ENCODE peak calls at places on chromosomes 1 and 21, in four cellular contexts. Y, A, M and W are unnamed samples.

GRCh38 chr1:156848461-156849150 is 10.3 kb downstream of the INSRR start:
- DNase-seq in Y (no peak), A (no peak), M (no peak), W (peak; percentile 39)

GRCh38 chr1:239805042-239805441 is 286.6 kb upstream of the FMN2 start:
- DNase-seq in Y (no peak), A (no peak), M (no peak), W (no peak)

GRCh38 chr21:16013570-16013969 is 283.8 kb downstream of the USP25 start:
- DNase-seq in Y (no peak), A (no peak), M (no peak), W (no peak)

GRCh38 chr1:64493864-64494263 is 23.9 kb downstream of the CACHD1 start:
- DNase-seq in Y (no peak), A (no peak), M (no peak), W (no peak)

GRCh38 chr1:222546548-222547259 is 1.2 kb downstream of the HHIPL2 start:
- DNase-seq in Y (peak; percentile 84), A (no peak), M (peak; percentile 52), W (no peak)

GRCh38 chr1:27307851-27308598 is 13.9 kb upstream of the TMEM222 start:
- DNase-seq in Y (no peak), A (no peak), M (no peak), W (no peak)

GRCh38 chr21:21000576-21001175 is 2.5 kb downstream of the NCAM2 start:
- DNase-seq in Y (no peak), A (no peak), M (no peak), W (no peak)

GRCh38 chr1:114723915-114724314 is 7.3 kb upstream of the NRAS start:
- DNase-seq in Y (peak; percentile 16), A (no peak), M (no peak), W (no peak)

GRCh38 chr1:109630081-109630880 is 10.6 kb downstream of the AMPD2 start:
- DNase-seq in Y (no peak), A (peak; percentile 64), M (no peak), W (peak; percentile 22)

GRCh38 chr1:230109871-230110667 is 43.0 kb downstream of the GALNT2 start:
- DNase-seq in Y (no peak), A (no peak), M (no peak), W (no peak)

GRCh38 chr1:54542962-54543539 is 5.0 kb upstream of the ACOT11 start:
- DNase-seq in Y (peak; percentile 18), A (no peak), M (no peak), W (no peak)

GRCh38 chr1:75768021-75768420 is 18.0 kb upstream of the RABGGTB start:
- DNase-seq in Y (no peak), A (no peak), M (no peak), W (no peak)

GRCh38 chr1:180953291-180953747 is 40.6 kb downstream of the KIAA1614 start:
- DNase-seq in Y (no peak), A (no peak), M (no peak), W (no peak)

GRCh38 chr1:88783145-88783544 is 99.1 kb downstream of the PKN2 start:
- DNase-seq in Y (no peak), A (no peak), M (no peak), W (no peak)

DNA sequence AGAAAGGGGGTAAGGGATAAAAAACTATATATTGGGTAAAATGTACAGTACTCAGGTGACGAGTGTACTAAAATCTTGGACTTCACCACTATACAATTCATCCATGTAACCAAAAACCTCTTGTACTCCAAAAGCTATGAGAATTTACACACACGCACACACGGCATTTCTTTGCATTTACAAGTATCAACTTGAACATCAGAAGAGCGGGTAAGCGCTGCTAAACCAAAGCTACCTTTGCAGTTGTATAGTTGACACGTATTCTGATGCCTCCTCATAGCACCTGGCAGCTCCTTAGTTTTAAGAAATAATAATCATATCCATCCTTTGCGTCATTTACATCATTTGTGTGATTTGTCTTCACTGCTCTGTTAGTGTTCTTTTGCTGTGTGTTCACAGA is 17.6 kb downstream of the CDC42BPA start:
- DNase-seq in Y (no peak), A (no peak), M (no peak), W (no peak)
- TF ChIP-seq CTCF in Y (no peak), A (no peak), M (no peak), W (no peak)

DNA sequence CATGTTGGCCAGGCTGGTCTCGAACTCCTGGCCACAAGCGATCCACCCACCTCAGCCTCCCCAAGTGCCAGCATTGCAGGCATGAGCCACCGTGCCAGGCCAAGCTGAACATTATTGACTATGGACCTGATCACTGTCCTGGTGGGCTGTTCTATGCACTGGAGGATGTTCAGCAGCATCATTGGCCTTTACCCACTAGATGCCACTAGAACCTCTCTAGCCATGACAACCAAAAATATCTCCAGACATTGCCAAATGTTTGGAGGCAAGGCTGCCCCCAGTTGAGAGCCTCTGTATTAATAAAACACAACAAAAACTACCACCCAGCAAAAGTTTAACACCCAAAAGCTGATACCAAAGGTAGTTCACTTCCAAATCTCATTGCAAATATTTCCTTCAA is 110.8 kb upstream of the SOD1 start:
- DNase-seq in Y (no peak), A (no peak), M (no peak), W (no peak)
- TF ChIP-seq CTCF in Y (no peak), A (no peak), M (peak; percentile 23), W (no peak)

DNA sequence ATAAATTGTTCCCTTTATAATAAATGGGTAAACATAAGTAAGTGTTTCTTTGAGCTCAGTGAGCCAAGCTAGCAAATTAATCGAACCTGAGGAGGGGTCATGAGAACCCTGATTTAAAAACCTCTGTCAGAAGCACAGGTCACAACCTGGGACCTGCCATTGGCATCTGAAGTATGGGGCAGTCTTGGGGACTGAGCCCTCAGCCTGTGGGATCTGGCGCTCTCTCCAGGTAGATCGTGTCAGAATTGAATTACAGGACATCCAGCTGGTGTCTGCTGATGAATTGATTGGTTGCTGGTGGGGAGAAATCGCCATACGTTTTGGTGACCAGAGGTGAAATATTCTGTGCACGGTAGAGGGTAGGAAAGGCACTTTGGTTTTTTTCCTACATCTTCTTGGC is 17.5 kb downstream of the UCK2 start:
- DNase-seq in Y (no peak), A (no peak), M (no peak), W (no peak)
- TF ChIP-seq CTCF in Y (no peak), A (no peak), M (no peak), W (no peak)

GRCh38 chr21:37166733-37167132 is 93.7 kb downstream of the TTC3 start:
- DNase-seq in Y (peak; percentile 15), A (no peak), M (no peak), W (no peak)
- TF ChIP-seq CTCF in Y (no peak), A (no peak), M (peak; percentile 10), W (peak; percentile 36)